ENCODE peak calls at places on chromosomes 7 and 10, in ten cellular contexts. One of them, this sample, is unnamed.

GRCh38 chr7:133836666-133837065 is 290.5 kb upstream of the LRGUK start:
- DNase-seq in K562: no peak
- DNase-seq in CD8-positive, alpha-beta T cell: no peak
- DNase-seq in lung: no peak
- DNase-seq in left ventricle myocardium inferior: no peak
- DNase-seq in HL-60: no peak
- DNase-seq in CD8-positive, alpha-beta memory T cell: no peak
- DNase-seq in tibial artery: no peak
- DNase-seq in right lobe of liver: no peak
- DNase-seq in astrocyte: no peak
- DNase-seq in this sample: no peak

GRCh38 chr7:41979834-41980307 is 257.1 kb downstream of the GLI3 start:
- DNase-seq in K562: peak
- DNase-seq in left ventricle myocardium inferior: no peak
- DNase-seq in lung: no peak
- DNase-seq in tibial artery: no peak
- DNase-seq in HL-60: no peak
- DNase-seq in CD8-positive, alpha-beta memory T cell: no peak
- DNase-seq in astrocyte: no peak
- DNase-seq in right lobe of liver: no peak
- DNase-seq in CD8-positive, alpha-beta T cell: no peak
- DNase-seq in this sample: no peak

GRCh38 chr10:15640536-15641085 is 79.1 kb downstream of the ITGA8 start:
- DNase-seq in right lobe of liver: no peak
- DNase-seq in K562: no peak
- DNase-seq in astrocyte: no peak
- DNase-seq in CD8-positive, alpha-beta T cell: no peak
- DNase-seq in left ventricle myocardium inferior: no peak
- DNase-seq in tibial artery: no peak
- DNase-seq in HL-60: no peak
- DNase-seq in CD8-positive, alpha-beta memory T cell: no peak
- DNase-seq in lung: no peak
- DNase-seq in this sample: no peak

GRCh38 chr10:130659528-130659927 is 523.3 kb downstream of the GLRX3 start:
- DNase-seq in right lobe of liver: no peak
- DNase-seq in K562: no peak
- DNase-seq in astrocyte: no peak
- DNase-seq in left ventricle myocardium inferior: no peak
- DNase-seq in lung: no peak
- DNase-seq in tibial artery: no peak
- DNase-seq in CD8-positive, alpha-beta memory T cell: no peak
- DNase-seq in CD8-positive, alpha-beta T cell: no peak
- DNase-seq in HL-60: no peak
- DNase-seq in this sample: no peak

GRCh38 chr7:41809487-41810257 is 106.8 kb upstream of the INHBA start:
- DNase-seq in tibial artery: no peak
- DNase-seq in CD8-positive, alpha-beta memory T cell: no peak
- DNase-seq in K562: no peak
- DNase-seq in astrocyte: peak
- DNase-seq in lung: no peak
- DNase-seq in CD8-positive, alpha-beta T cell: no peak
- DNase-seq in left ventricle myocardium inferior: no peak
- DNase-seq in HL-60: no peak
- DNase-seq in right lobe of liver: no peak
- DNase-seq in this sample: no peak

GRCh38 chr10:92790449-92790848 is 57.9 kb upstream of the EXOC6 start:
- DNase-seq in CD8-positive, alpha-beta memory T cell: no peak
- DNase-seq in left ventricle myocardium inferior: no peak
- DNase-seq in astrocyte: no peak
- DNase-seq in tibial artery: no peak
- DNase-seq in right lobe of liver: no peak
- DNase-seq in K562: no peak
- DNase-seq in HL-60: no peak
- DNase-seq in lung: no peak
- DNase-seq in CD8-positive, alpha-beta T cell: no peak
- DNase-seq in this sample: no peak

GRCh38 chr10:86775056-86775858 is 18.8 kb downstream of the BMPR1A start:
- DNase-seq in tibial artery: no peak
- DNase-seq in CD8-positive, alpha-beta T cell: no peak
- DNase-seq in left ventricle myocardium inferior: no peak
- DNase-seq in lung: no peak
- DNase-seq in right lobe of liver: no peak
- DNase-seq in K562: peak
- DNase-seq in astrocyte: no peak
- DNase-seq in HL-60: no peak
- DNase-seq in CD8-positive, alpha-beta memory T cell: no peak
- DNase-seq in this sample: no peak

GRCh38 chr7:19620470-19620869 is 88.4 kb downstream of the POLR1F start:
- DNase-seq in right lobe of liver: no peak
- DNase-seq in CD8-positive, alpha-beta T cell: no peak
- DNase-seq in K562: no peak
- DNase-seq in CD8-positive, alpha-beta memory T cell: no peak
- DNase-seq in astrocyte: no peak
- DNase-seq in tibial artery: no peak
- DNase-seq in lung: no peak
- DNase-seq in HL-60: no peak
- DNase-seq in left ventricle myocardium inferior: no peak
- DNase-seq in this sample: no peak

GRCh38 chr7:41977165-41977651 is 259.8 kb downstream of the GLI3 start:
- DNase-seq in astrocyte: peak
- DNase-seq in CD8-positive, alpha-beta T cell: no peak
- DNase-seq in HL-60: peak
- DNase-seq in K562: peak
- DNase-seq in CD8-positive, alpha-beta memory T cell: no peak
- DNase-seq in lung: no peak
- DNase-seq in tibial artery: no peak
- DNase-seq in left ventricle myocardium inferior: no peak
- DNase-seq in right lobe of liver: no peak
- DNase-seq in this sample: no peak

GRCh38 chr7:87570178-87570577 is 30.5 kb downstream of the ABCB1 start:
- DNase-seq in right lobe of liver: no peak
- DNase-seq in CD8-positive, alpha-beta memory T cell: no peak
- DNase-seq in astrocyte: peak
- DNase-seq in CD8-positive, alpha-beta T cell: no peak
- DNase-seq in tibial artery: no peak
- DNase-seq in K562: no peak
- DNase-seq in lung: no peak
- DNase-seq in HL-60: no peak
- DNase-seq in left ventricle myocardium inferior: no peak
- DNase-seq in this sample: no peak

GRCh38 chr10:25308278-25308677 is 133.5 kb downstream of the GPR158 start:
- DNase-seq in K562: no peak
- DNase-seq in right lobe of liver: no peak
- DNase-seq in left ventricle myocardium inferior: no peak
- DNase-seq in HL-60: no peak
- DNase-seq in lung: no peak
- DNase-seq in CD8-positive, alpha-beta memory T cell: no peak
- DNase-seq in astrocyte: no peak
- DNase-seq in CD8-positive, alpha-beta T cell: no peak
- DNase-seq in tibial artery: no peak
- DNase-seq in this sample: no peak

GRCh38 chr10:20885678-20886077 is 11.4 kb downstream of the NEBL start:
- DNase-seq in tibial artery: no peak
- DNase-seq in HL-60: no peak
- DNase-seq in left ventricle myocardium inferior: no peak
- DNase-seq in K562: no peak
- DNase-seq in astrocyte: no peak
- DNase-seq in CD8-positive, alpha-beta memory T cell: no peak
- DNase-seq in right lobe of liver: no peak
- DNase-seq in CD8-positive, alpha-beta T cell: no peak
- DNase-seq in lung: no peak
- DNase-seq in this sample: no peak

GRCh38 chr10:124680675-124681074 is 63.5 kb downstream of the FAM53B start:
- DNase-seq in CD8-positive, alpha-beta memory T cell: no peak
- DNase-seq in right lobe of liver: peak
- DNase-seq in CD8-positive, alpha-beta T cell: no peak
- DNase-seq in HL-60: peak
- DNase-seq in astrocyte: no peak
- DNase-seq in tibial artery: peak
- DNase-seq in left ventricle myocardium inferior: peak
- DNase-seq in lung: peak
- DNase-seq in K562: no peak
- DNase-seq in this sample: no peak

GRCh38 chr10:6014241-6014761 is 37.0 kb upstream of the IL15RA start:
- DNase-seq in astrocyte: peak
- DNase-seq in CD8-positive, alpha-beta T cell: peak
- DNase-seq in lung: peak
- DNase-seq in K562: peak
- DNase-seq in CD8-positive, alpha-beta memory T cell: peak
- DNase-seq in HL-60: no peak
- DNase-seq in tibial artery: no peak
- DNase-seq in left ventricle myocardium inferior: no peak
- DNase-seq in right lobe of liver: no peak
- DNase-seq in this sample: peak

GRCh38 chr7:100100420-100101015 is 679 bp downstream of the MCM7 start:
- DNase-seq in lung: peak
- DNase-seq in astrocyte: peak
- DNase-seq in K562: peak
- DNase-seq in CD8-positive, alpha-beta memory T cell: peak
- DNase-seq in right lobe of liver: peak
- DNase-seq in HL-60: peak
- DNase-seq in left ventricle myocardium inferior: peak
- DNase-seq in tibial artery: peak
- DNase-seq in CD8-positive, alpha-beta T cell: peak
- DNase-seq in this sample: peak

GRCh38 chr7:33932221-33932620 is 26.9 kb downstream of the BMPER start:
- DNase-seq in astrocyte: no peak
- DNase-seq in lung: no peak
- DNase-seq in HL-60: no peak
- DNase-seq in CD8-positive, alpha-beta T cell: no peak
- DNase-seq in left ventricle myocardium inferior: no peak
- DNase-seq in K562: no peak
- DNase-seq in right lobe of liver: no peak
- DNase-seq in tibial artery: no peak
- DNase-seq in CD8-positive, alpha-beta memory T cell: no peak
- DNase-seq in this sample: no peak
- H3K4me3 ChIP-seq in astrocyte: no peak
- H3K4me3 ChIP-seq in lung: no peak
- H3K4me3 ChIP-seq in HL-60: no peak
- H3K4me3 ChIP-seq in CD8-positive, alpha-beta T cell: no peak
- H3K4me3 ChIP-seq in left ventricle myocardium inferior: peak
- H3K4me3 ChIP-seq in K562: no peak
- H3K4me3 ChIP-seq in right lobe of liver: no peak
- H3K4me3 ChIP-seq in tibial artery: peak
- H3K4me3 ChIP-seq in CD8-positive, alpha-beta memory T cell: no peak
- H3K4me3 ChIP-seq in this sample: no peak

GRCh38 chr10:97861924-97862323 is 12.3 kb downstream of the GOLGA7B start:
- DNase-seq in CD8-positive, alpha-beta memory T cell: no peak
- DNase-seq in lung: no peak
- DNase-seq in tibial artery: no peak
- DNase-seq in astrocyte: no peak
- DNase-seq in HL-60: no peak
- DNase-seq in CD8-positive, alpha-beta T cell: no peak
- DNase-seq in K562: no peak
- DNase-seq in right lobe of liver: no peak
- DNase-seq in left ventricle myocardium inferior: no peak
- DNase-seq in this sample: no peak

GRCh38 chr10:97861351-97861750 is 11.7 kb downstream of the GOLGA7B start:
- DNase-seq in left ventricle myocardium inferior: no peak
- DNase-seq in K562: no peak
- DNase-seq in astrocyte: peak
- DNase-seq in CD8-positive, alpha-beta T cell: no peak
- DNase-seq in tibial artery: no peak
- DNase-seq in HL-60: no peak
- DNase-seq in lung: no peak
- DNase-seq in CD8-positive, alpha-beta memory T cell: no peak
- DNase-seq in right lobe of liver: no peak
- DNase-seq in this sample: no peak

GRCh38 chr10:97853006-97853405 is 3.4 kb downstream of the GOLGA7B start:
- DNase-seq in astrocyte: no peak
- DNase-seq in lung: no peak
- DNase-seq in tibial artery: no peak
- DNase-seq in right lobe of liver: no peak
- DNase-seq in CD8-positive, alpha-beta memory T cell: no peak
- DNase-seq in CD8-positive, alpha-beta T cell: no peak
- DNase-seq in K562: no peak
- DNase-seq in HL-60: no peak
- DNase-seq in left ventricle myocardium inferior: no peak
- DNase-seq in this sample: no peak

GRCh38 chr10:97854735-97855134 is 5.1 kb downstream of the GOLGA7B start:
- DNase-seq in lung: no peak
- DNase-seq in left ventricle myocardium inferior: no peak
- DNase-seq in right lobe of liver: no peak
- DNase-seq in K562: no peak
- DNase-seq in tibial artery: no peak
- DNase-seq in astrocyte: no peak
- DNase-seq in CD8-positive, alpha-beta T cell: no peak
- DNase-seq in HL-60: no peak
- DNase-seq in CD8-positive, alpha-beta memory T cell: no peak
- DNase-seq in this sample: no peak

DNA sequence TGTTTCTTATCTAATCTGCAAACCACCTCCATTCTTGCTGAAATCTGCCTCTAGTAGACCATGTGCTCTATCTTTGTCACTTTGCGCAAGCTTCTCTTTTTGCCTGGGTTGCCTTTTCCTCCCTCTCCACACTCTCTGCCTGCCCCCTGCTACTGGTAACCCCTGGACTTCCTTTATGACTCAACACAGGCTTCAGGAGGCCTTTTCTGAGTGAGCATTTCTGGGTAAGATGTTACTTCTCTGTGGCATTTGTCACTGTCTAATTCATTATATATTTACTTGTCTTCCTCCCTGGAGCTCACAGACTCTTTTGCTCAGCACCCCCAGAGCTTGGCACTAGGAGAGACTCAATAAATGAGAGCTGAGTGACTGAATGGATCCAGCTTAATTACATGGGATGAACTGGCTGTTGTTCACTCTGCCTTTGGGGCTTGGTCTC is 8.4 kb downstream of the GOLGA7B start:
- DNase-seq in CD8-positive, alpha-beta memory T cell: no peak
- DNase-seq in left ventricle myocardium inferior: no peak
- DNase-seq in HL-60: peak
- DNase-seq in lung: no peak
- DNase-seq in tibial artery: no peak
- DNase-seq in K562: no peak
- DNase-seq in right lobe of liver: no peak
- DNase-seq in astrocyte: no peak
- DNase-seq in CD8-positive, alpha-beta T cell: no peak
- DNase-seq in this sample: no peak
- H3K27ac ChIP-seq in CD8-positive, alpha-beta memory T cell: no peak
- H3K27ac ChIP-seq in left ventricle myocardium inferior: no peak
- H3K27ac ChIP-seq in HL-60: no peak
- H3K27ac ChIP-seq in lung: no peak
- H3K27ac ChIP-seq in tibial artery: no peak
- H3K27ac ChIP-seq in K562: no peak
- H3K27ac ChIP-seq in right lobe of liver: no peak
- H3K27ac ChIP-seq in astrocyte: no peak
- H3K27ac ChIP-seq in CD8-positive, alpha-beta T cell: no peak
- H3K27ac ChIP-seq in this sample: no peak

GRCh38 chr7:106012184-106012583 is 49.1 kb downstream of the CDHR3 start:
- DNase-seq in CD8-positive, alpha-beta T cell: no peak
- DNase-seq in K562: no peak
- DNase-seq in lung: no peak
- DNase-seq in right lobe of liver: no peak
- DNase-seq in HL-60: no peak
- DNase-seq in astrocyte: no peak
- DNase-seq in left ventricle myocardium inferior: no peak
- DNase-seq in CD8-positive, alpha-beta memory T cell: no peak
- DNase-seq in tibial artery: no peak
- DNase-seq in this sample: no peak
- H3K4me3 ChIP-seq in CD8-positive, alpha-beta T cell: no peak
- H3K4me3 ChIP-seq in K562: no peak
- H3K4me3 ChIP-seq in lung: no peak
- H3K4me3 ChIP-seq in right lobe of liver: no peak
- H3K4me3 ChIP-seq in HL-60: no peak
- H3K4me3 ChIP-seq in astrocyte: no peak
- H3K4me3 ChIP-seq in left ventricle myocardium inferior: no peak
- H3K4me3 ChIP-seq in CD8-positive, alpha-beta memory T cell: no peak
- H3K4me3 ChIP-seq in tibial artery: no peak
- H3K4me3 ChIP-seq in this sample: no peak

GRCh38 chr7:139490130-139490529 is 6.7 kb upstream of the KLRG2 start:
- DNase-seq in CD8-positive, alpha-beta memory T cell: no peak
- DNase-seq in astrocyte: peak
- DNase-seq in K562: no peak
- DNase-seq in HL-60: no peak
- DNase-seq in tibial artery: no peak
- DNase-seq in left ventricle myocardium inferior: no peak
- DNase-seq in lung: peak
- DNase-seq in CD8-positive, alpha-beta T cell: no peak
- DNase-seq in right lobe of liver: no peak
- DNase-seq in this sample: no peak
- H3K27ac ChIP-seq in CD8-positive, alpha-beta memory T cell: no peak
- H3K27ac ChIP-seq in astrocyte: no peak
- H3K27ac ChIP-seq in K562: no peak
- H3K27ac ChIP-seq in HL-60: no peak
- H3K27ac ChIP-seq in tibial artery: no peak
- H3K27ac ChIP-seq in left ventricle myocardium inferior: no peak
- H3K27ac ChIP-seq in lung: no peak
- H3K27ac ChIP-seq in CD8-positive, alpha-beta T cell: no peak
- H3K27ac ChIP-seq in right lobe of liver: no peak
- H3K27ac ChIP-seq in this sample: no peak

This sample was measured in SJSA1.